ENCODE peak calls at places on chromosome 22, in four cellular contexts. Z is foreskin keratinocyte, X is PC-9, E is thyroid gland. K is an unnamed sample.
A peak's percentile ranks its signal among the peaks of the same experiment; 100 is the strongest.

GRCh38 chr22:37751449-37752188 is 54.8 kb downstream of the TRIOBP start:
- DNase-seq in Z (no peak), E (no peak), X (peak; percentile 56), K (no peak)

GRCh38 chr22:19149047-19149883 is 827 bp downstream of the GSC2 start:
- DNase-seq in Z (no peak), X (no peak), E (peak; percentile 27), K (no peak)

GRCh38 chr22:49010901-49011300 is 816.8 kb downstream of the BRD1 start:
- DNase-seq in X (no peak), E (no peak), Z (no peak), K (no peak)

GRCh38 chr22:33248927-33249326 is 190.7 kb upstream of the SYN3 start:
- DNase-seq in X (no peak), E (no peak), Z (no peak), K (no peak)

GRCh38 chr22:24697141-24697540 is 77.4 kb downstream of the PIWIL3 start:
- DNase-seq in E (no peak), X (no peak), Z (no peak), K (no peak)

GRCh38 chr22:26362471-26362870 is 66.6 kb upstream of the ASPHD2 start:
- DNase-seq in Z (no peak), E (no peak), X (no peak), K (no peak)

GRCh38 chr22:47842119-47842518 is 1079.7 kb downstream of the TBC1D22A start:
- DNase-seq in Z (no peak), X (no peak), E (no peak), K (no peak)

GRCh38 chr22:37018815-37019308 is 385 bp downstream of the TST start:
- DNase-seq in Z (no peak), X (peak; percentile 65), E (peak; percentile 59), K (peak; percentile 48)

GRCh38 chr22:37284807-37285355 is 2.6 kb downstream of the CYTH4 start:
- DNase-seq in Z (no peak), E (peak; percentile 16), X (no peak), K (no peak)

GRCh38 chr22:19137384-19138216 is 6.5 kb downstream of the TSSK2 start:
- DNase-seq in Z (no peak), X (no peak), E (no peak), K (no peak)

GRCh38 chr22:31611065-31611760 is 50.8 kb downstream of the PISD start:
- DNase-seq in Z (no peak), E (no peak), X (no peak), K (peak; percentile 87)

GRCh38 chr22:37519268-37520195 is at the start of gene CARD10:
- DNase-seq in E (peak; percentile 39), X (peak; percentile 74), Z (no peak), K (peak; percentile 40)

GRCh38 chr22:49589811-49590210 is 237.9 kb downstream of the BRD1 start:
- DNase-seq in X (no peak), Z (no peak), E (no peak), K (no peak)

GRCh38 chr22:43191831-43192230 is 4.9 kb upstream of the TTLL12 start:
- DNase-seq in E (no peak), Z (peak; percentile 12), X (no peak), K (no peak)

GRCh38 chr22:24179478-24180210 is 1.6 kb upstream of the SUSD2 start:
- DNase-seq in Z (no peak), X (no peak), E (no peak), K (no peak)

GRCh38 chr22:47631571-47632102 is 869.2 kb downstream of the TBC1D22A start:
- DNase-seq in Z (peak; percentile 68), X (peak; percentile 90), E (no peak), K (no peak)

GRCh38 chr22:28934026-28934425 is 50.7 kb downstream of the ZNRF3 start:
- DNase-seq in X (no peak), Z (no peak), E (no peak), K (no peak)

GRCh38 chr22:32364210-32364609 is 6.5 kb downstream of the RFPL3 start:
- DNase-seq in X (no peak), Z (no peak), E (no peak), K (no peak)

GRCh38 chr22:25942126-25942988 is 200.4 kb downstream of the MYO18B start:
- DNase-seq in X (no peak), E (no peak), Z (no peak), K (peak; percentile 25)

GRCh38 chr22:26002456-26002855 is 166.8 kb upstream of the SEZ6L start:
- DNase-seq in Z (no peak), E (no peak), X (no peak), K (no peak)

GRCh38 chr22:29069476-29069875 is 3.4 kb upstream of the KREMEN1 start:
- DNase-seq in X (no peak), E (peak; percentile 42), Z (no peak), K (no peak)

GRCh38 chr22:47716890-47717615 is 954.6 kb downstream of the TBC1D22A start:
- DNase-seq in Z (no peak), X (no peak), E (no peak), K (no peak)

GRCh38 chr22:32841175-32841574 is 39.7 kb downstream of the TIMP3 start:
- DNase-seq in E (no peak), X (no peak), Z (no peak), K (no peak)

GRCh38 chr22:38353701-38354100 is 36.5 kb upstream of the CSNK1E start:
- DNase-seq in X (no peak), E (peak; percentile 32), Z (no peak), K (no peak)

GRCh38 chr22:38267086-38267485 is 5.7 kb downstream of the TMEM184B start:
- DNase-seq in X (no peak), E (no peak), Z (no peak), K (no peak)

GRCh38 chr22:49411236-49411635 is 416.4 kb downstream of the BRD1 start:
- DNase-seq in X (no peak), Z (no peak), E (no peak), K (no peak)

GRCh38 chr22:38214248-38215056 is 12.7 kb downstream of the MAFF start:
- DNase-seq in X (no peak), Z (no peak), E (peak; percentile 71), K (peak; percentile 91)

GRCh38 chr22:47036936-47037485 is 274.6 kb downstream of the TBC1D22A start:
- DNase-seq in Z (no peak), E (no peak), X (no peak), K (no peak)

GRCh38 chr22:20431520-20432237 is 5.9 kb downstream of the SCARF2 start:
- DNase-seq in X (no peak), Z (no peak), E (peak; percentile 42), K (no peak)

GRCh38 chr22:50548046-50548912 is 2.6 kb downstream of the KLHDC7B start:
- DNase-seq in X (no peak), E (peak; percentile 39), Z (no peak), K (no peak)

GRCh38 chr22:43852605-43853327 is 9.5 kb downstream of the SULT4A1 start:
- DNase-seq in X (no peak), Z (no peak), E (no peak), K (no peak)

DNA sequence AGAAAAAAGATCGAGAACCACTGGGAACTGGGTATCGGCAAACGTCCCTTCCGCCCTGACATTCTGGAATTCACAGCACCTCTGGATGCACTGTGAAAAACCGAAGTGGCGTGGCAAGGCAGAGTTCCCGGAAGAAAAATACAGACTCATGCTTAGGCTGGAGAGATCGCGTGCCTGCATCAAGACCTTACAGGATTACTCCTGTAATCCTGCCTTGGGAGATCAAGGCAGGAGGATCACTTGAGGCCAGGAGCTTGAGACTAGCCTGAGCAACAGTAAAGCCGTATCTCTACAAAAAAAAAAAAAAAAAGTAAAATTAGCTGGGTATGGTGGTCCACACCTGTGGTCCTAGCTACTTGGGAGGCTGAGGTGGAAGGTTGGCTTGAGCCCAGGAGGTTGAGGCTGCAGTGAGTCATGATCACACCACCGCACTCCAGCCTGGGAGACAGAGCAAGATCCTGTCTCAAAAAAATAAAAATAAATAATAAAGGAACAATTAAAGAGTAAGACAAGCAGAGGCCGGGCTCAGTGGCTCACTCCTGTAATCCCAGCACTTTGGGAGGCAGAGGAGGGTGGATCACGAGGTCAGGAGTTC is 19.9 kb upstream of the TEF start:
- DNase-seq in Z (no peak), X (no peak), E (no peak), K (no peak)
- H3K4me1 ChIP-seq in Z (peaks cover 4% of the 10 kb centered on the region), X (peaks cover 6% of the 10 kb centered on the region), E (peaks cover 24% of the 10 kb centered on the region), K (peaks cover 5% of the 10 kb centered on the region)

DNA sequence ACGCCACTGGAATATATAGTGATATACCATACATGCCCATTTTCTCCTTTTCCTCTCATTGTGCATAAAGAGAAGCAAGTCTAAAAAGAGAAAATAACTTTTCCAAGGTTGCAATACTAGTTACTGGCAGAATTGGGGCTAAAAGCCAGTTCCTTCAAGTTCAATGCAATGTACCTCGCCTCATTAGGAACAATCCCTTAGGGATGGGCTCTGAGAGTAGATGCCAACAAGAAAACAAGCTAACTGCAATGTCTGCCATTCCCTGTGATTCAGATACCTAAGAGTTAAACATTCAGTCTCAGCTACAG is 114.3 kb downstream of the RBFOX2 start:
- DNase-seq in E (no peak), Z (no peak), X (no peak), K (no peak)
- H3K4me1 ChIP-seq in E (peaks cover 65% of the 10 kb centered on the region), Z (peaks cover 45% of the 10 kb centered on the region), X (peaks cover 58% of the 10 kb centered on the region), K (peaks cover 48% of the 10 kb centered on the region)

GRCh38 chr22:22893891-22894739 is 6.5 kb downstream of the IGLL5 start:
- DNase-seq in X (no peak), E (no peak), Z (no peak), K (no peak)
- H3K4me1 ChIP-seq in X (no peaks in the 10 kb centered on the region), E (no peaks in the 10 kb centered on the region), Z (no peaks in the 10 kb centered on the region), K (no peaks in the 10 kb centered on the region)

GRCh38 chr22:41968601-41969000 is 642 bp upstream of the SEPTIN3 start:
- DNase-seq in E (no peak), Z (no peak), X (peak; percentile 40), K (peak; percentile 75)
- H3K4me1 ChIP-seq in E (peaks cover 8% of the 10 kb centered on the region), Z (no peaks in the 10 kb centered on the region), X (no peaks in the 10 kb centered on the region), K (peaks cover 17% of the 10 kb centered on the region)

DNA sequence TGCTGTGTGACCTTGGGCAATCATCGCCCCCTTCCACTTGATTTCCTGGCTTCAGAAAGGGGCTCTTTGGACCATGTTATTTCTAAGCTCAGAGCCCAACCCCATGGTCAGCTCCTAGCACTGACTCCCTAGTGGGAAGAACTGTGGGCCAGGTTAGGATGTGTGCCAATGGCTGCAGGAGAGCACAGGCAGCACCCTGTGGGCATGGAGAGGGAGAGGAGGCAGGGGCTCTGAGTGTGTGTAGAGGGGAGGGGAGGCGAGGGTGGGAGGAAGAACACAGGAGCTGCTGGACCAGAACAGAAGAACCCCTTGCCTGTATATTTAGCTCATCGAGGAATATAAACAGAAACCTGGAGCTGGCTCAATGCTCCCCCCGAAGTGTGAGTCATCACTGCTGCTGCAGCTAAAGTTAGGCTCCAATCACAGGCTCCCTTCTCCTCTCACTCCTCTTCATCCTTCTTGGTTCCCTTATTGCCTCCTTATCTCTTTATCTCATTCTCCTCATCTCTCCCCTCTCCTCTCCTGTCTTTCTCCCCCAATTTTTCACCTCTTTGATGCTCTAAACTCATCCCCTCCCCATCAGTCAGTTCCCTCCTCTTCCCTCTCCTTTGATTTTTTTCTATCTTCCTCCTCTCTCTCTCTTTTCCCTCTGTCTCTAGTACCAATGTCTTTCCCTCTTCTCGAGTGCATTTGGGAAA is 14.5 kb upstream of the RPS19BP1 start:
- DNase-seq in X (no peak), E (peak; percentile 95), Z (no peak), K (no peak)
- H3K4me1 ChIP-seq in X (no peaks in the 10 kb centered on the region), E (peaks cover 27% of the 10 kb centered on the region), Z (no peaks in the 10 kb centered on the region), K (peaks cover 11% of the 10 kb centered on the region)